ENCODE peak calls at places on chromosomes 1 and 21, in six cellular contexts. T is stimulated activated CD8-positive, alpha-beta memory T cell treated with anti-CD3 and anti-CD28 coated beads, Interleukin-15, amount 100 ng/mL, for 4 hours; O is T-helper 17 cell; H is stimulated activated CD4-positive, alpha-beta T cell treated with anti-CD3 and anti-CD28 coated beads, TNF-alpha, amount 100 ng/mL, for 4 hours; G is ELR; V is HFF-Myc. X is an unnamed sample.

GRCh38 chr21:34602061-34602460 is 12.9 kb downstream of the RCAN1 start:
- DNase-seq in V (no peak), O (no peak), G (no peak), T (no peak), H (no peak), X (no peak)

GRCh38 chr1:14713077-14713476 is 114.6 kb downstream of the KAZN start:
- DNase-seq in O (no peak), T (no peak), H (no peak), G (no peak), V (no peak), X (no peak)

GRCh38 chr1:85199667-85200366 is 999 bp downstream of the SYDE2 start:
- DNase-seq in T (no peak), H (no peak), G (no peak), V (no peak), O (no peak), X (no peak)

GRCh38 chr21:44718571-44718970 is 7.2 kb upstream of the TSPEAR start:
- DNase-seq in T (no peak), H (no peak), G (no peak), V (no peak), O (no peak), X (no peak)

GRCh38 chr1:223269006-223269405 is 95.0 kb downstream of the SUSD4 start:
- DNase-seq in H (no peak), V (no peak), O (no peak), T (no peak), G (no peak), X (no peak)

GRCh38 chr1:229376521-229376920 is 33.7 kb upstream of the CCSAP start:
- DNase-seq in T (no peak), H (no peak), G (no peak), O (no peak), V (no peak), X (no peak)

GRCh38 chr1:52651904-52652303 is 18.9 kb downstream of the SHISAL2A start:
- DNase-seq in G (no peak), H (no peak), V (no peak), T (no peak), O (no peak), X (no peak)

GRCh38 chr1:237999426-238000052 is 108.8 kb upstream of the ZP4 start:
- DNase-seq in V (no peak), O (no peak), T (no peak), G (no peak), H (no peak), X (no peak)

GRCh38 chr1:63721531-63722189 is 52.2 kb upstream of the ROR1 start:
- DNase-seq in O (no peak), V (no peak), T (no peak), H (no peak), G (peak), X (no peak)

GRCh38 chr1:13674386-13674785 is 25.6 kb upstream of the PRDM2 start:
- DNase-seq in H (no peak), T (no peak), G (no peak), V (no peak), O (no peak), X (no peak)

GRCh38 chr1:178328728-178329127 is 168.0 kb downstream of the CLEC20A start:
- DNase-seq in V (no peak), T (no peak), G (no peak), H (no peak), O (no peak), X (no peak)

GRCh38 chr1:88228153-88228552 is 455.9 kb upstream of the PKN2 start:
- DNase-seq in T (no peak), G (no peak), O (no peak), H (no peak), V (no peak), X (no peak)

GRCh38 chr1:43932786-43933385 is 715 bp upstream of the ARTN start:
- DNase-seq in H (no peak), O (no peak), V (no peak), G (peak), T (no peak), X (no peak)

GRCh38 chr1:165287329-165287728 is 69.2 kb downstream of the LMX1A start:
- DNase-seq in V (no peak), G (no peak), T (no peak), O (no peak), H (no peak), X (no peak)

GRCh38 chr1:50348449-50349241 is 74.6 kb downstream of the DMRTA2 start:
- DNase-seq in O (no peak), G (peak), V (peak), T (no peak), H (no peak), X (peak)

GRCh38 chr1:191707288-191707687 is 451.0 kb upstream of the RGS18 start:
- DNase-seq in T (no peak), O (no peak), V (no peak), G (peak), H (no peak), X (no peak)

GRCh38 chr1:203442821-203443220 is 32.8 kb upstream of the PRELP start:
- DNase-seq in T (no peak), V (no peak), G (no peak), O (no peak), H (no peak), X (no peak)

GRCh38 chr1:61782771-61783170 is 40.5 kb downstream of the PATJ start:
- DNase-seq in H (no peak), G (no peak), O (peak), T (peak), V (no peak), X (peak)

GRCh38 chr21:32921632-32922230 is 104.0 kb upstream of the OLIG2 start:
- DNase-seq in G (peak), H (no peak), V (no peak), O (no peak), T (no peak), X (peak)

GRCh38 chr21:34965200-34966174 is 83.6 kb downstream of the RUNX1 start:
- DNase-seq in H (no peak), O (no peak), V (no peak), T (no peak), G (peak), X (no peak)

GRCh38 chr1:152029144-152029936 is 7.5 kb downstream of the S100A11 start:
- DNase-seq in H (no peak), G (peak), T (no peak), O (no peak), V (no peak), X (peak)

GRCh38 chr1:33001282-33001681 is 35.4 kb downstream of the AK2 start:
- DNase-seq in H (no peak), G (no peak), T (no peak), V (no peak), O (no peak), X (no peak)

GRCh38 chr1:25990702-25991395 is 7.0 kb downstream of the PAFAH2 start:
- DNase-seq in T (peak), H (peak), V (no peak), G (no peak), O (peak), X (peak)

GRCh38 chr21:15809818-15810217 is 80.0 kb downstream of the USP25 start:
- DNase-seq in H (no peak), V (no peak), O (no peak), T (no peak), G (peak), X (no peak)

GRCh38 chr1:93774707-93775106 is 93.1 kb upstream of the BCAR3 start:
- DNase-seq in G (no peak), O (no peak), H (no peak), V (no peak), T (no peak), X (no peak)

GRCh38 chr1:180066150-180066549 is 88.5 kb upstream of the QSOX1 start:
- DNase-seq in V (no peak), G (no peak), T (no peak), H (no peak), O (no peak), X (no peak)

GRCh38 chr21:37240978-37241377 is 26.2 kb downstream of the VPS26C start:
- DNase-seq in V (no peak), G (no peak), T (no peak), H (no peak), O (no peak), X (no peak)

GRCh38 chr1:235326719-235327558 is 1.0 kb downstream of the ARID4B start:
- DNase-seq in G (peak), O (peak), H (peak), T (peak), V (no peak), X (peak)

GRCh38 chr1:111491070-111491469 is 12.4 kb downstream of the ADORA3 start:
- DNase-seq in T (no peak), O (no peak), V (no peak), G (no peak), H (no peak), X (no peak)

GRCh38 chr1:214496126-214496525 is 55.3 kb downstream of the PTPN14 start:
- DNase-seq in H (no peak), T (no peak), G (peak), O (no peak), V (no peak), X (no peak)

GRCh38 chr1:110087812-110088738 is 17.6 kb upstream of the ALX3 start:
- DNase-seq in T (no peak), H (no peak), V (peak), G (peak), O (no peak), X (peak)

GRCh38 chr1:233240367-233240766 is 55.2 kb downstream of the PCNX2 start:
- DNase-seq in V (no peak), G (no peak), O (no peak), T (no peak), H (no peak), X (no peak)

GRCh38 chr1:31793086-31793485 is 22.7 kb downstream of the SPOCD1 start:
- DNase-seq in O (no peak), H (no peak), G (no peak), T (no peak), V (no peak), X (no peak)

GRCh38 chr1:94792876-94793605 is 27.1 kb upstream of the SLC44A3 start:
- DNase-seq in G (peak), V (no peak), H (no peak), O (no peak), T (no peak), X (no peak)

GRCh38 chr1:207988326-207989005 is 77.5 kb upstream of the CD34 start:
- DNase-seq in H (no peak), O (no peak), G (no peak), V (no peak), T (no peak), X (no peak)

GRCh38 chr1:63713627-63714481 is 60.0 kb upstream of the ROR1 start:
- DNase-seq in G (peak), O (no peak), H (no peak), V (peak), T (no peak), X (no peak)